ENCODE peak calls at places on chromosomes 1 and 21, in six cellular contexts. M is EH, O is mammary epithelial cell, J is AG09319, D is AG04450, A is brain microvascular endothelial cell. U is an unnamed sample.

GRCh38 chr1:31786366-31787060 is 22.4 kb upstream of the ADGRB2 start:
- DNase-seq in O (no peak), D (no peak), J (no peak), M (no peak), A (no peak), U (no peak)

GRCh38 chr21:32917392-32918135 is 108.2 kb upstream of the OLIG2 start:
- DNase-seq in O (no peak), D (no peak), M (no peak), J (no peak), A (no peak), U (no peak)

GRCh38 chr1:26046313-26047031 is 554 bp upstream of the SLC30A2 start:
- DNase-seq in A (no peak), J (no peak), O (peak), M (no peak), D (no peak), U (no peak)

GRCh38 chr1:121483961-121484424 is 299.2 kb downstream of the SRGAP2C start:
- DNase-seq in J (peak), A (peak), D (peak), O (peak), M (peak), U (peak)

GRCh38 chr1:191034126-191034525 is 556.5 kb upstream of the BRINP3 start:
- DNase-seq in O (no peak), A (peak), M (no peak), D (no peak), J (no peak), U (no peak)

GRCh38 chr1:167625040-167625823 is 4.8 kb upstream of the RCSD1 start:
- DNase-seq in A (no peak), M (no peak), D (no peak), J (no peak), O (no peak), U (no peak)

GRCh38 chr1:40789675-40790430 is 6.3 kb downstream of the KCNQ4 start:
- DNase-seq in O (no peak), M (no peak), J (no peak), D (no peak), A (no peak), U (no peak)

GRCh38 chr1:231039161-231040018 is 664 bp downstream of the FAM89A start:
- DNase-seq in O (peak), M (peak), A (no peak), D (no peak), J (no peak), U (no peak)

GRCh38 chr1:62299426-62300200 is 19.6 kb downstream of the KANK4 start:
- DNase-seq in O (peak), J (no peak), D (no peak), A (no peak), M (no peak), U (peak)

GRCh38 chr1:87451229-87451900 is 122.7 kb downstream of the LMO4 start:
- DNase-seq in A (peak), M (no peak), J (no peak), D (peak), O (no peak), U (peak)

U was measured in skeletal muscle cell.